ENCODE peak calls at places on chromosomes 7 and 10, in four cellular contexts. Z is K562, A is right lobe of liver, I is A549. E is an unnamed sample. For H3K9me3, the result is how much of the 10 kb centered on the place peaks cover.

GRCh38 chr7:491958-492713 is 27.5 kb downstream of the PDGFA start:
- DNase-seq in Z (no peak), A (peak), I (no peak), E (peak)

GRCh38 chr10:112637901-112638300 is 190.9 kb downstream of the VTI1A start:
- DNase-seq in Z (no peak), A (no peak), I (no peak), E (no peak)

GRCh38 chr7:25073451-25073850 is 51.6 kb downstream of the CYCS start:
- DNase-seq in Z (no peak), A (no peak), I (peak), E (peak)

GRCh38 chr7:137967143-137968018 is 34.5 kb downstream of the CREB3L2 start:
- DNase-seq in Z (peak), A (no peak), I (peak), E (no peak)

GRCh38 chr7:124532166-124532565 is 233.4 kb downstream of the GPR37 start:
- DNase-seq in Z (no peak), A (no peak), I (no peak), E (no peak)

GRCh38 chr7:25858562-25859411 is 293.2 kb upstream of the NFE2L3 start:
- DNase-seq in Z (no peak), A (no peak), I (no peak), E (no peak)

GRCh38 chr7:98840604-98841508 is 29.0 kb downstream of the TMEM130 start:
- DNase-seq in Z (no peak), A (no peak), I (no peak), E (no peak)

GRCh38 chr7:69844264-69844868 is 246.1 kb downstream of the AUTS2 start:
- DNase-seq in Z (no peak), A (no peak), I (no peak), E (no peak)

GRCh38 chr7:46145412-46145811 is 224.3 kb upstream of the IGFBP3 start:
- DNase-seq in Z (no peak), A (no peak), I (peak), E (peak)

GRCh38 chr10:121796342-121796741 is 131.5 kb downstream of the ATE1 start:
- DNase-seq in Z (no peak), A (no peak), I (no peak), E (no peak)

GRCh38 chr7:15915694-15916093 is 229.2 kb upstream of the MEOX2 start:
- DNase-seq in Z (no peak), A (no peak), I (no peak), E (no peak)

GRCh38 chr7:158344706-158345300 is 242.8 kb downstream of the PTPRN2 start:
- DNase-seq in Z (no peak), A (no peak), I (no peak), E (peak)

GRCh38 chr7:23520582-23520981 is 11.2 kb downstream of the TRA2A start:
- DNase-seq in Z (peak), A (no peak), I (peak), E (no peak)

GRCh38 chr7:131190146-131190545 is 137.5 kb upstream of the MKLN1 start:
- DNase-seq in Z (no peak), A (no peak), I (peak), E (no peak)

GRCh38 chr7:19522486-19522885 is 186.4 kb downstream of the POLR1F start:
- DNase-seq in Z (no peak), A (no peak), I (no peak), E (no peak)

GRCh38 chr10:109892087-109892486 is 31.2 kb downstream of the XPNPEP1 start:
- DNase-seq in Z (no peak), A (no peak), I (no peak), E (peak)

GRCh38 chr10:30835146-30835545 is 196.5 kb downstream of the ZNF438 start:
- DNase-seq in Z (no peak), A (no peak), I (no peak), E (no peak)

GRCh38 chr10:86335831-86336230 is 30.8 kb downstream of the GRID1 start:
- DNase-seq in Z (no peak), A (no peak), I (no peak), E (no peak)

GRCh38 chr7:21869785-21870402 is 75.8 kb downstream of the CDCA7L start:
- DNase-seq in Z (peak), A (no peak), I (peak), E (no peak)

GRCh38 chr10:74150151-74151056 is at the start of gene AP3M1:
- DNase-seq in Z (peak), A (peak), I (no peak), E (peak)
- TF ChIP-seq POLR2A in Z (peak), A (no peak), I (peak), E (no peak)

GRCh38 chr10:130743751-130744191 is 567.8 kb downstream of the TCERG1L start:
- DNase-seq in Z (no peak), A (no peak), I (no peak), E (no peak)

GRCh38 chr10:130740166-130740565 is 571.4 kb downstream of the TCERG1L start:
- DNase-seq in Z (no peak), A (no peak), I (no peak), E (no peak)

GRCh38 chr10:130742936-130743675 is 568.4 kb downstream of the TCERG1L start:
- DNase-seq in Z (no peak), A (no peak), I (no peak), E (no peak)

GRCh38 chr10:130740788-130741785 is 570.4 kb downstream of the TCERG1L start:
- DNase-seq in Z (no peak), A (no peak), I (no peak), E (no peak)

DNA sequence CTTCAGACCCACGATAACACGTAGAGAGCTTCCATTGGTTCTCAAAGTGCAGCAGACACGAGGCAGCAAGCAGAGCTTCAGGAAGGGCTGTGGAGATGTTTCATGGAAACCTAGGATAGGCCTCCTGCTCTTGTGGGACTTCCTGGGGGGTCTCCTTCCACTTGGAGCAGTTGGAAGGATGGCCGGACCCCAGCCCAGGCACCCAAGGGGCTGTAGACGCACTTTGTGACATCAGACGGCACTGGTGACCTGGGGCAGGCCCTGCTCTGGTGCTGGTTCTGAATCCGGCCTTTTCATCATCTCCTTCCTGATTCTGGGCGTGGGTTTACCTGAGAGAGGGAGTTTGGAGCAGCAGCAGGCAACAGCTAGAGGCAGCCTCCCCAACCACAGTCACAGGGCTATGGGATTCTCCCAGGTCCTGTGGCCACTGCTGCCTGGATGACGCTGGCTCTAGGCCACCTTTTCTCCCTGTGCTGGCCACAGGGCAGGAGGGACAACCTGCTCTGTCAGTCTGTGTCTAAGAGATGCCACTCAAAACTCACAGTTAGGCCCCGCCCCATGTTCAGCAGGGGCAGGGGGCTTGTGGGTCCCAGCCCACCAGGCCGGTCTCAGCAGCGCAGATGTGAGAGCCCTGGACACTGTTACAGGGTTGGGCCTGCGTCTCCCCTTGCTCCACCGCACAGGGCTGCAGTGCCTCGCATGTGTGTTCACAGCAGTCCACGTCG is 569.5 kb downstream of the TCERG1L start:
- DNase-seq in Z (no peak), A (no peak), I (no peak), E (no peak)
- H3K9me3 ChIP-seq in Z (under half), A (under half), I (under half), E (under half)

DNA sequence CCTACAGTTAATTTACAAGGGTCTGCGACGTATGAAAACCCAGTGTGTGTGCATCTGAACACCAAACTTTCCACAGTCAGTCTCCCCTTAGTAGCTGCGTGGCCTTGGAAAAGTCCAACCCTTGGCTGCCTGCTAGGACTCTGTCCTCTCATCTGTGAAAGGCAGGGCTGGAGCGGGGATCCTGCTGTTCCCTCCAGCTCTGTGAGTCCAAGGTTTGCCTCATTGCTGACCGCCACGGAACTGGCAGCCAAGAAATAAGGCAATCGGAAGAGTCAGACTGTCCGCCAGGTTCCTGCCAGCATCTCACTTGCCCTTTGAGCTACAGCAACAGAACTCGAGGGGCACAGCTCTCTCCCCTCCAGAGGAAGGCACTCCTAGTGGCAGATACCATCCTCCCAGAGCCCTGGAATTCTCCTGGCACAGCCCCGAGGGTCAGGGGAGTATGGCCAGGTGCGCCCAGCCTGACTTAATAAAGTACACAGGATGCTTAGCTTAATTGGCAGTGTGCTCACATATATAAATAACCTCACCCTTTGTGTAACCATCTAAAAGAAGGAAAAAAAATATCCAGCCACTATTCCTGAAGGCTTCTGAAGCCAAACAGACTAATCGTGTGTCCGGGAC is 530.1 kb upstream of the FOXK1 start:
- DNase-seq in Z (no peak), A (no peak), I (no peak), E (peak)
- H3K27ac ChIP-seq in Z (no peak), A (no peak), I (no peak), E (peak)

GRCh38 chr7:30733216-30733615 is 18.7 kb upstream of the INMT start:
- DNase-seq in Z (no peak), A (no peak), I (no peak), E (no peak)
- TF ChIP-seq POLR2A in Z (no peak), A (no peak), I (no peak), E (no peak)

GRCh38 chr10:123889821-123890220 is 1.8 kb downstream of the CPXM2 start:
- DNase-seq in Z (no peak), A (no peak), I (no peak), E (no peak)
- H3K9me3 ChIP-seq in Z (under half), A (under half), I (under half), E (under half)

GRCh38 chr7:55534916-55535636 is 37.2 kb downstream of the VOPP1 start:
- DNase-seq in Z (no peak), A (no peak), I (no peak), E (no peak)

GRCh38 chr7:55534262-55534915 is 37.9 kb downstream of the VOPP1 start:
- DNase-seq in Z (no peak), A (peak), I (no peak), E (no peak)

GRCh38 chr7:55533729-55534080 is 38.6 kb downstream of the VOPP1 start:
- DNase-seq in Z (no peak), A (no peak), I (no peak), E (no peak)

GRCh38 chr7:55533050-55533728 is 39.1 kb downstream of the VOPP1 start:
- DNase-seq in Z (no peak), A (no peak), I (no peak), E (no peak)

DNA sequence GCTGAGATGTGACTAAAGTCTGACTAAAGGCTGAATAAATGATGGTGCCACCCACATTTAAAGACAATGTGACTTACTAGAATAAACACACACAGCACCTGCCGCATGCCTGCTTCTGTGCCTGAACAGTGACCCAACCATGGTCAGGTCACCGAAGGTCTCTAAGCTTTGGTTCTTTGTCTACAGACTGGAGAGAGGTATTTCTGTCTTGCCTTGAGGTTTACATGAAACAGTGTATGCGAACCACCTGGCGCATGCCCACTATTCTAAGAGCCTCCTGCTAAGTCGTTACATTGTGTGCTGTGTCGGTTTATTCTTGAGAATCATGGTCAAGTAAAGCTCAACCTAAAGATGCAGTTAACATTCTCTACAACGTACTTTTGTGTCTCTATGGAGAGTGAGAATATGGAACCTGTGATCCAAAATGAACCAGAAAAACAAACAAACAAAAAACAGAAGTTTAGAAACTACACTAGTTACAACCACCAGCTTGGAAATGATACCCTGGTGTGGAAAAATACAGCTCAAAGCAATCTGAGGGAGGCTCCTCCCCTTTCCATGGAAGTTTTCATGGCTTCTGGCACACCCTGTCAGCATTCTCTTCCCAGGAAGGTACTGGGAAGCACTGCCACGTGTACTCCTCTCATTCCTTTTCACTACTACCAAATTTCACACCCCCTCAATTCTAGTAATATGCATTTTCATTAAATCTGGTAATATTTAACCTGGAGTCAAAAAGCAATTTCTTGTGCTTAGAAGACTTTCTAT is 40.0 kb downstream of the VOPP1 start:
- DNase-seq in Z (no peak), A (no peak), I (no peak), E (no peak)
- H3K27ac ChIP-seq in Z (no peak), A (no peak), I (no peak), E (no peak)

GRCh38 chr7:112789824-112790650 is at the start of gene TMEM168:
- DNase-seq in Z (peak), A (peak), I (peak), E (peak)
- TF ChIP-seq POLR2A in Z (peak), A (peak), I (peak), E (peak)

E was measured in body of pancreas.